ENCODE peak calls at places on chromosomes 7 and 10, in four cellular contexts. O is tibial artery; E is activated CD4-positive, alpha-beta T cell treated with anti-CD3 and anti-CD28 coated beads, Interleukin-2, amount 50 U/mL, for 4 hours; U is Calu3. T is an unnamed sample.

GRCh38 chr7:16697507-16698199 is 51.7 kb downstream of the BZW2 start:
- DNase-seq in O (no peak), E (no peak), U (no peak), T (no peak)

GRCh38 chr10:30359373-30360206 is 10.5 kb upstream of the MTPAP start:
- DNase-seq in O (no peak), E (peak), U (peak), T (peak)

GRCh38 chr7:95794917-95795515 is 22.7 kb downstream of the DYNC1I1 start:
- DNase-seq in O (no peak), E (no peak), U (peak), T (no peak)

GRCh38 chr10:317219-317868 is 182.1 kb downstream of the ZMYND11 start:
- DNase-seq in O (no peak), E (no peak), U (no peak), T (no peak)

GRCh38 chr10:96664563-96664962 is 55.8 kb downstream of the PIK3AP1 start:
- DNase-seq in O (no peak), E (no peak), U (peak), T (no peak)

GRCh38 chr10:47243791-47244190 is 56.2 kb upstream of the GDF10 start:
- DNase-seq in O (peak), E (no peak), U (no peak), T (no peak)

GRCh38 chr7:1920266-1920681 is 250.2 kb downstream of the ELFN1 start:
- DNase-seq in O (no peak), E (peak), U (no peak), T (peak)

GRCh38 chr7:31017036-31017747 is 34.9 kb upstream of the ADCYAP1R1 start:
- DNase-seq in O (no peak), E (no peak), U (no peak), T (no peak)

GRCh38 chr10:126082067-126082466 is 185.7 kb downstream of the FANK1 start:
- DNase-seq in O (no peak), E (no peak), U (no peak), T (no peak)

GRCh38 chr10:102841827-102842345 is 4.7 kb upstream of the CYP17A1 start:
- DNase-seq in O (no peak), E (no peak), U (no peak), T (no peak)

GRCh38 chr10:3911713-3912442 is 126.9 kb upstream of the KLF6 start:
- DNase-seq in O (no peak), E (no peak), U (no peak), T (no peak)

GRCh38 chr7:94367940-94368339 is 26.8 kb upstream of the COL1A2 start:
- DNase-seq in O (no peak), E (no peak), U (no peak), T (no peak)

GRCh38 chr7:6198687-6199595 is 73.5 kb downstream of the CYTH3 start:
- DNase-seq in O (no peak), E (no peak), U (no peak), T (no peak)

GRCh38 chr7:473211-473734 is 46.4 kb downstream of the PDGFA start:
- DNase-seq in O (peak), E (no peak), U (peak), T (no peak)

GRCh38 chr7:28957822-28958234 is 302 bp downstream of the TRIL start:
- DNase-seq in O (no peak), E (no peak), U (no peak), T (no peak)

GRCh38 chr7:54843961-54844360 is 85.0 kb upstream of the SEC61G start:
- DNase-seq in O (no peak), E (no peak), U (no peak), T (no peak)

GRCh38 chr10:117710181-117710798 is 167.7 kb downstream of the EMX2 start:
- DNase-seq in O (no peak), E (no peak), U (no peak), T (no peak)

GRCh38 chr7:94314526-94314925 is 80.2 kb upstream of the COL1A2 start:
- DNase-seq in O (no peak), E (no peak), U (no peak), T (no peak)

GRCh38 chr10:5449823-5450222 is 37.5 kb downstream of the NET1 start:
- DNase-seq in O (no peak), E (no peak), U (peak), T (no peak)

GRCh38 chr7:37392673-37393017 is 56.0 kb downstream of the ELMO1 start:
- DNase-seq in O (no peak), E (no peak), U (no peak), T (no peak)

GRCh38 chr7:54839538-54840213 is 80.7 kb upstream of the SEC61G start:
- DNase-seq in O (peak), E (no peak), U (peak), T (no peak)

GRCh38 chr10:50884302-50884701 is 1.1 kb downstream of the A1CF start:
- DNase-seq in O (no peak), E (no peak), U (no peak), T (no peak)

GRCh38 chr7:33190688-33191304 is 61.4 kb downstream of the BBS9 start:
- DNase-seq in O (no peak), E (no peak), U (no peak), T (no peak)

GRCh38 chr7:139482662-139483466 is 609 bp downstream of the KLRG2 start:
- DNase-seq in O (no peak), E (no peak), U (peak), T (no peak)

GRCh38 chr10:96352587-96352986 is 6.2 kb downstream of the OPALIN start:
- DNase-seq in O (no peak), E (no peak), U (no peak), T (no peak)

GRCh38 chr7:21771906-21772610 is 173.6 kb downstream of the CDCA7L start:
- DNase-seq in O (no peak), E (no peak), U (no peak), T (no peak)

GRCh38 chr10:31011660-31012022 is 20.0 kb downstream of the ZNF438 start:
- DNase-seq in O (no peak), E (no peak), U (no peak), T (no peak)

GRCh38 chr7:130852867-130853266 is 118.9 kb upstream of the KLF14 start:
- DNase-seq in O (no peak), E (no peak), U (no peak), T (no peak)

GRCh38 chr7:44221231-44221791 is 20.5 kb downstream of the YKT6 start:
- DNase-seq in O (no peak), E (no peak), U (peak), T (no peak)

GRCh38 chr10:43093423-43094090 is 16.7 kb downstream of the RET start:
- DNase-seq in O (no peak), E (no peak), U (no peak), T (no peak)

GRCh38 chr7:24905996-24906770 is 73.8 kb downstream of the OSBPL3 start:
- DNase-seq in O (no peak), E (no peak), U (peak), T (peak)

T was measured in stimulated activated CD4-positive, alpha-beta T cell treated with anti-CD3 and anti-CD28 coated beads, Interleukin-2, amount 100 ng/mL, for 24 hours.